ENCODE peak calls at places on chromosomes 2 and 18, in seven cellular contexts. F is heart left ventricle, V is esophagus squamous epithelium, B is Peyer's patch, Y is body of pancreas, O is right lobe of liver, A is ovary. W is an unnamed sample.

GRCh38 chr18:24989760-24990547 is 362.0 kb downstream of the ZNF521 start:
- DNase-seq in B (no peak), O (no peak), V (no peak), Y (no peak), F (no peak), A (no peak), W (no peak)

GRCh38 chr18:31603335-31603734 is 11.7 kb downstream of the TTR start:
- DNase-seq in F (no peak), B (no peak), A (no peak), V (no peak), Y (no peak), O (no peak), W (no peak)

GRCh38 chr2:208031608-208032019 is 6.3 kb upstream of the PLEKHM3 start:
- DNase-seq in O (no peak), B (no peak), Y (no peak), F (no peak), A (peak), V (no peak), W (no peak)

GRCh38 chr2:120526997-120527945 is 181.3 kb downstream of the INHBB start:
- DNase-seq in V (no peak), F (no peak), A (no peak), Y (no peak), O (no peak), B (no peak), W (no peak)

GRCh38 chr2:239143858-239144712 is 256.7 kb downstream of the HDAC4 start:
- DNase-seq in B (no peak), O (no peak), Y (peak), F (no peak), V (no peak), A (no peak), W (peak)

GRCh38 chr2:233563663-233564430 is 2.7 kb downstream of the USP40 start:
- DNase-seq in A (no peak), B (no peak), V (no peak), F (no peak), Y (no peak), O (no peak), W (no peak)

GRCh38 chr2:68834737-68835136 is 36.5 kb downstream of the BMP10 start:
- DNase-seq in B (no peak), Y (no peak), A (no peak), F (no peak), O (no peak), V (no peak), W (no peak)

GRCh38 chr2:212906620-212907019 is 244.8 kb downstream of the IKZF2 start:
- DNase-seq in O (no peak), B (no peak), A (no peak), V (no peak), F (no peak), Y (no peak), W (no peak)

DNA sequence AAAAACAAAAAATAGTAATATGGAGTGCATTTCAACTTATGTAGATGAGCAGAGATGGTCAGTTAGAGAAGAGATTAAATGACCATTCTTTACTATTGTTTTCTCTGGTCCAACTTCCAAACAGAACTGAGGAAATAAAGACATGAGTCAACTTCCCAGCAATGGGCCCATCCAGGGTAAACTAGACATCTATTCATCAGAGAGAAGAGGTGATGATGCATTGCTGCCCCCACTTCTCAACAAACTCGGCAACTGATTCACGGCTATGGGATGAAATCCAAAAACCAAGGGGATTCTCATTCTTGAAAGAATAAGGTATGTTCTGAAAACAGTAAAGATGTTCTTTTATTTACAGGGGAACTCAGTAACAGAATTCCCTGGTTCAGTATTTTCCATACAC is 190.7 kb downstream of the RDH14 start:
- DNase-seq in O (no peak), F (no peak), Y (no peak), V (no peak), A (no peak), B (no peak), W (no peak)
- TF ChIP-seq POLR2A in O (no peak), F (no peak), Y (no peak), V (no peak), A (no peak), B (no peak), W (no peak)

GRCh38 chr2:101837354-101837753 is 139.8 kb downstream of the MAP4K4 start:
- DNase-seq in F (no peak), A (no peak), V (no peak), O (no peak), B (no peak), Y (no peak), W (no peak)
- TF ChIP-seq POLR2A in F (no peak), A (no peak), V (no peak), O (no peak), B (no peak), Y (no peak), W (no peak)

DNA sequence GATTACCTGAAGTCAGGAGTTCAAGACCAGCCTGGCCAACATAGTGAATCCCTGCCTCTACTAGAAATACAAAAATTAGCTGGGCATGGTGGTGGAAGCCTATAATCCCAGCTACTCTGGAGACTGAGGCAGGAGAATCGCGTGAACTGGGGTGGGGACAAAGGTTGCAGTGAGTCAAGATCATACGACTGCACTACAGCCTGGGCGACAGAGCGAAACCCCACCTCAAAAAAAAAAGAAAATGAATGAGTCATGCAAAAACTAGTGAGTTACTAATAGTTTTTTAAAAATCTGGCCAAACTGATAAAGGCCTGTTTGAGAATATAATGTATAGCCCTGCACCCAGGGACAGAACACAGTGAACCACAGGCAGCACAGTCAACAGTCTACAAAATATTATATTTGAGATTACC is 17.5 kb downstream of the AFG3L2 start:
- DNase-seq in F (no peak), Y (no peak), A (no peak), V (no peak), O (no peak), B (no peak), W (no peak)
- TF ChIP-seq POLR2A in F (no peak), Y (no peak), A (no peak), V (no peak), O (no peak), B (no peak), W (no peak)

DNA sequence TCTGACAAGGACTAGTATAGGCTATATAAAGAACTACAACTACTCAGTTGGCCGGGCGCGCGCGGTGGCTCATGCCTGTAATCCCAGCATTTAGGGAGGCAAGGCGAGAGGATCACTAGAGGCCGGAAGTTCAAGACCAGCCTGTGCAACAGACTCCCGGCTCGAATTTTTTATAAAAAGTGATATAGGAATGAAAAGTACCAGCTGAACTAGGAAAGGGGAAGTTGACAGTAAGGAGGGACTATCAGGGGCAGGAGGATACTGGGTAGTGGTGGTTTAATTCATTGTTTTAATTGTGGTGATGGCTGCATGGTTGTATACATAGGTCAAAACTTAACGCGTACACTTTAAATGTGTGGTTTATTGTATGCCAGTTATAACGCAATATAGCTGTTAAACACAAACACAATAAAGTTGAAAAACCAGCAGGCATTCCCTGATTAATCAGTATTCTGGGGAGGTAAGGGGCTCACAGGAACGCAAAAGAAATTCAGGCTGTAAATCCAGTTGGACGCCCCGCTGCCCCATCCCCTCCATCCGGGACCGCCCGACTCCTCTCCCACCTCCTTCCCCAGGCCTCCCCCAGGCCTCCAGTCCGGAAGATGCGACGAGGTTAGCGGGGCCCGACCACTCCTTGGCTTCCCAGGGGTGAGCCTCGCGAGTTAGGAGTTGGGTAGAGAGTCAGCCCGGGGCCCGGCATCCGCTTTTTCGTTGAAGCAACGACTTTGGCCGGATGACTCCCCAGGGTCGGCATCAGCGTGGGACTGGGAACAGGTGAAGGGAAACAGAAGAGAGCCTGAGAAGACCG is 746 bp upstream of the POLR1B start:
- DNase-seq in A (peak), B (peak), F (peak), O (no peak), Y (no peak), V (peak), W (peak)
- TF ChIP-seq POLR2A in A (no peak), B (peak), F (no peak), O (no peak), Y (peak), V (peak), W (peak)

GRCh38 chr2:176091329-176092258 is 927 bp upstream of the HOXD13 start:
- DNase-seq in A (no peak), V (no peak), F (peak), B (peak), Y (no peak), O (no peak), W (no peak)
- TF ChIP-seq POLR2A in A (no peak), V (no peak), F (no peak), B (no peak), Y (no peak), O (no peak), W (no peak)

GRCh38 chr2:226799211-226799975 is at the start of gene IRS1:
- DNase-seq in B (peak), Y (peak), F (peak), V (no peak), A (peak), O (peak), W (peak)

GRCh38 chr2:226799976-226800940 is 638 bp upstream of the IRS1 start:
- DNase-seq in B (peak), F (no peak), O (peak), A (peak), V (no peak), Y (peak), W (no peak)

GRCh38 chr2:226802573-226802972 is 3.0 kb upstream of the IRS1 start:
- DNase-seq in O (no peak), V (no peak), A (no peak), B (no peak), Y (no peak), F (no peak), W (no peak)

GRCh38 chr2:226803410-226803809 is 3.8 kb upstream of the IRS1 start:
- DNase-seq in F (no peak), O (no peak), V (no peak), Y (no peak), A (no peak), B (no peak), W (no peak)

DNA sequence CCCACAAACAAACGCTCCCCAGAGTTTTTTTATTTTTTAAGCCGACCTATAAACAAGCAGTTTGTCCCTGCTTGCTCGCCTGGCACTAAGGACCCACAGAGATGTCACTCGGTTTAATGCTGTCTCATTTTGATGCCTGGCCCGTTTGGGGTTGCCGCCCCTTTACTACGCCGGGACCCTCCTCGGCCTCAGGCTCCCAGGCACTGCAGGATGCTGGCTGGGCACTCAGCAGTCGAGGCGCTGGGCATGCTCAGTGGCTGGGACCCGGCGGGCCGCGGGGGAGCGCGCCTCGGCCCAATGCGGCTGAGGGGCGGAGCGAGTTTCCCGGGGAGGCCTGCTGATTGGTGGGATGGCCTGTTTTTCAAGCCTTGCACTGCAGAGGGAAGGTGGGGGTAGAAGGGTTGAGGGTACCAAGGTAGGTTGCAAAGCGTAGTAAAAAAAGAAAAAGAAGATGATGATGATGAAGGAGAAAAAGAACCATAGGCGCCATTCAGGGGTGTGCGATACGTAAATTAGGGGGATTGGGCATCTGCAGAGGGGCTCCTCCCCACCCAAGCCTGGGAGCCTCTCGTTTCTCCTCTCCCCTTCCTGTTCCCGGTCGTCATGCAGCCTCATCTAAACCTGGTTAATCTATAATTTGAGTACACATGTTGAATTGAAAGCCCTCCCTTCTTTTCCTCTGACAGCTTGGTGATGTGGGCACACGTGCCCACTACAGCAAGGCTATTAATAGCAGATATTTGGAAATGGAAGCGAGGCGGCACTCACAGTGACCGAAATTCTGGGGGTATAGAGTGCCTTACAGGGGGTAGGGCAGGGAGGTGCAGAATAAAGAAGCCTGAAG is 1.5 kb upstream of the IRS1 start:
- DNase-seq in F (peak), V (no peak), B (peak), O (peak), Y (peak), A (peak), W (peak)
- TF ChIP-seq POLR2A in F (peak), V (peak), B (no peak), O (peak), Y (peak), A (peak), W (no peak)

DNA sequence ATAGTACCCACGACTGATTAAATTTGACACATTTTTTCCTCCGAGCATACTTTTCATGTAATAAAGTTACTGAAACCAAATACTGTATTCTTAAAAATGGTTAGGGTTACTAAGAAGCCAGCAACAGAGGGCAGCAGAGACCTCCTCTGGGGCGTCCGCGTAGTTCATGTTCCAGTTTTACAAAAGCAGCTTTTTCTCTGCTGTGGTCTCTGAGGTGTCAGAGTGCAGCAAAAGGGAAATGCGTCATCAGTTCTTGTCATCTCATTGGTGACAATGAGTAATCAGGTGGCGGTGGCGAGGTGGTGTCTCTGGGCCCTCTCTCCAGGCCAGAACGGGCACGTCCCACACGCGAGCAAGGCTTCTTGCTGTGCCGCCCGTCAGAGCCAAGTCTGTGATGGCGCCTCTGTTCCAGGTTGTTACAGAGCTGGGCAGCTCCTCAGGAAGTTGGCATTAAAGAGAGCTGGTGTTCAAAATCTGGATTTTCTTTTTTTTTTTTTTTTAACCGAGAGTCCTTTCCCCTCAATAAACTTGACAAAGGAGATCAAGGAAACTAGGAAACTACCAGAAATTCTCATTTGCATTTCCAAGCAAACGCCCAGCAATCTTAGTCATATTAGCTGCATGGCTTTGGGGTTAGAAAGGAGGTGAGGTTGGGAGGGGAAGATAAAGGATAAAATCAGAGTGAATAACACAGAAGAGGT is 98.6 kb upstream of the BZW1 start:
- DNase-seq in F (peak), Y (peak), A (peak), B (peak), O (peak), V (peak), W (peak)
- TF ChIP-seq POLR2A in F (peak), Y (peak), A (peak), B (peak), O (peak), V (no peak), W (peak)

GRCh38 chr18:48974304-48975220 is 23.8 kb upstream of the SMAD7 start:
- DNase-seq in F (no peak), B (no peak), O (no peak), A (no peak), V (no peak), Y (peak), W (no peak)

GRCh38 chr18:48977914-48978313 is 27.1 kb upstream of the SMAD7 start:
- DNase-seq in V (no peak), B (no peak), F (no peak), O (no peak), Y (no peak), A (no peak), W (no peak)

GRCh38 chr18:48975221-48975816 is 24.6 kb upstream of the SMAD7 start:
- DNase-seq in O (no peak), V (no peak), F (no peak), B (no peak), Y (peak), A (no peak), W (no peak)

GRCh38 chr18:48973731-48974130 is 23.0 kb upstream of the SMAD7 start:
- DNase-seq in F (no peak), A (no peak), B (no peak), V (no peak), O (no peak), Y (no peak), W (no peak)

DNA sequence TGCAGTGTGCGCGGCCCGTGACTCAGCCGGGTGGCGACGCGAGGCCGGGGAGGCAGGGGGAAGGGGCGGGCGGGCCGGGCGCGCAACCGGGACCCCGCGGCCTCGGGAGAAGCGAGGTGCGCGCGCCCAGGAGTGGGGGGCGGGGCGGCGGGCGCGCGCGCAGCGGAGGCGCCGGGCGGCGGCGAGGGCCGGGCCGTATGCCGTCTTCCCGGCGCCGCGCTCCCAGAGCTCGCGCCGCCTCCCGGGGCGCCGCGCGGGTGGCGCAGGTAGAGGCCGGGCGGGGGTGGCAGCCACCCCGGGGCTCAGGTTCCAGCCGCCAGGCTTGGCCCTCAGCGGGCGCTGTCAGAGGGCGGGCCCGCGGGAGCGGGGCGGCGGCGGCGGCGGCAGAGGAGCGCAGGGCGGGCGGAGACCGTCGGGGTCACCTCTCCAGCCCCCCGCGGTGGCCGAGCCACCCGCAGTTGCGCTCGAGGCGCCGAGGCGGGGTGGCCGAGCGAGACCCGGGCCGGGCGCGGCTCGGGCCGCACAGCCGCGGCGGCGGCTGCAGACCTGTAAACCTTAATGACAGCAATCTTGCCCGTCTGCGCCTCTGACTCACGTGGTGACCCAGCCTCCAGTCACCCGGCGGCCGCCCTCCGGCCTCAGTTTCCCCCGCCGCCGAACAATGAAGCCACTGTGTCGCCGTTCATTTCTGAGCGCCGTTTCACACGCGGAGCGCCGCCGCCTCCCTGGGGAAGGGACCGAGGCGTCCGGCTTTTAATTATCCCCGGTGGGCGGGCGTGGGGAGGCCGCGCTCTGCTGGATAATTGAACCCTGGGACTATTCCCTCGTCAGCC is 25.3 kb upstream of the SMAD7 start:
- DNase-seq in F (peak), A (peak), B (peak), Y (peak), V (no peak), O (peak), W (peak)
- TF ChIP-seq POLR2A in F (peak), A (no peak), B (peak), Y (no peak), V (no peak), O (peak), W (no peak)

DNA sequence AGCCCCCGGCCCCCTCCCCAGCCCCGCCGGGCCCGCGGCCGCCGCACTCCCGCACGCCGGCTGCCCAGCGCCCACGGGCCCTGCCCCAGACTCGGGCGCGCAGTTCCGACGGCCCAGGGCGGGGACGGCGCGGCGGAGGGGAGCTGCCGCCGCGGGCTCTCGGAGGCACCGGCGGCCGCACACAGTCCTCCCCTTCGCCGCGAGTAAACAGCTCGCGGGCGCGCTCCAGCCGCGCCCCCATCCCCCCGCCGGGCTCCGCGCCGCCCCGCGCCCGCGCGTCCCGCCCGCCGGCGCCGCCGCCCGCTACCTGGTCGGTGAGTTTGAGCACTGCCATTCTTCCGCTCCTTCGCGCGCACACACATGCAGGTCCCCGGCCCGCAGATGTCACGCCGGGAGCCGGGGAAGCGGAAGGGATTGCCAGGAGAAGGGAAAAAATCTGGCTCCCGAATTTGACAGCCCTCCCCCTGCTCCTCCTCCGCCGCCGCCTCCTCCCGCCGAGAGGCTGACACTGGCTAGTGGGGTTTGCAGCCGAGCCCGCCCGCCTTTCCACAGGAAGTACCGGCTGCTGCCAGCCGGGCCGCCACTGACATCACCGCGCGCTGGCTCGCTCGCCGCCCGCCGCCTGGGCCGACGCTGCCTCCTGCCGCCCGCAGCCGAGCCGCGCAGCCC is at the start of gene ANKRD44:
- DNase-seq in F (peak), B (peak), V (peak), A (peak), O (peak), Y (peak), W (peak)
- TF ChIP-seq POLR2A in F (peak), B (peak), V (peak), A (peak), O (peak), Y (peak), W (no peak)

W was measured in GM12891.